ENCODE peak calls at places on chromosomes 7 and 10, in eight cellular contexts. K is HEK293T; N is NCI-H1436 treated with DMSO at 0.1 percent for 48 hours; O is NAMALWA; Z is suprapubic skin; D is iris pigment epithelial cell; M is activated CD4-positive, alpha-beta T cell treated with anti-CD3 and anti-CD28 coated beads for 1 hour; U is activated T-helper 9 cell treated with anti-CD3 and anti-CD28 coated beads, Interleukin-2, amount 50 U/mL, for 16 hours. F is an unnamed sample.

GRCh38 chr7:33754933-33755928 is 150.1 kb upstream of the BMPER start:
- DNase-seq in K (no peak), O (no peak), Z (no peak), N (peak), M (no peak), U (no peak), D (no peak), F (no peak)

GRCh38 chr7:7315851-7316250 is 133.5 kb downstream of the C1GALT1 start:
- DNase-seq in N (no peak), M (no peak), Z (no peak), D (no peak), O (no peak), K (no peak), U (no peak), F (no peak)

GRCh38 chr7:33130184-33130583 is 820 bp downstream of the BBS9 start:
- DNase-seq in O (no peak), K (no peak), M (no peak), U (no peak), Z (no peak), N (no peak), D (peak), F (no peak)

GRCh38 chr7:133365892-133366291 is 113.0 kb downstream of the EXOC4 start:
- DNase-seq in O (no peak), N (no peak), Z (no peak), D (peak), U (no peak), K (no peak), M (no peak), F (no peak)

GRCh38 chr7:39721345-39721744 is 98.0 kb downstream of the RALA start:
- DNase-seq in Z (no peak), O (no peak), N (no peak), D (no peak), K (no peak), M (no peak), U (no peak), F (no peak)

GRCh38 chr10:60175418-60175817 is 214.3 kb downstream of the ANK3 start:
- DNase-seq in N (no peak), O (no peak), K (no peak), M (no peak), Z (no peak), D (peak), U (no peak), F (no peak)

GRCh38 chr10:86410542-86411124 is 44.0 kb upstream of the GRID1 start:
- DNase-seq in D (peak), K (no peak), N (no peak), M (no peak), U (no peak), Z (no peak), O (no peak), F (no peak)

GRCh38 chr10:84202349-84202748 is 8.0 kb downstream of the CDHR1 start:
- DNase-seq in U (no peak), K (no peak), O (no peak), D (no peak), M (no peak), Z (no peak), N (no peak), F (no peak)

GRCh38 chr7:5514440-5515035 is 90.9 kb upstream of the TNRC18 start:
- DNase-seq in Z (no peak), U (no peak), M (no peak), O (no peak), D (peak), N (no peak), K (no peak), F (no peak)

GRCh38 chr10:119919823-119920222 is 27.3 kb downstream of the SEC23IP start:
- DNase-seq in M (no peak), K (no peak), N (no peak), U (no peak), Z (no peak), O (no peak), D (no peak), F (peak)

GRCh38 chr10:88289342-88289741 is 293.8 kb downstream of the RNLS start:
- DNase-seq in D (peak), O (no peak), N (no peak), M (no peak), K (no peak), Z (no peak), U (no peak), F (no peak)

GRCh38 chr7:114889646-114890285 is 32.1 kb upstream of the MDFIC start:
- DNase-seq in U (no peak), N (no peak), K (peak), O (no peak), Z (no peak), D (peak), M (no peak), F (peak)

GRCh38 chr10:79054203-79055099 is 14.3 kb upstream of the ZMIZ1 start:
- DNase-seq in K (no peak), U (no peak), N (no peak), D (no peak), M (no peak), Z (peak), O (no peak), F (no peak)